ENCODE peak calls at places on chromosomes 4 and X, in seven cellular contexts. L is neural progenitor cell, W is cardiac fibroblast, M is kidney, G is psoas muscle, F is PC-3, Q is fibroblast of mammary gland. O is an unnamed sample.

GRCh38 chr4:71004281-71004851 is 10.9 kb downstream of the DCK start:
- DNase-seq in L (peak), F (no peak), M (peak), Q (no peak), W (no peak), G (no peak), O (no peak)

GRCh38 chr4:83906561-83906960 is 370.7 kb downstream of the GPAT3 start:
- DNase-seq in F (no peak), Q (peak), L (no peak), G (no peak), M (no peak), W (peak), O (no peak)

GRCh38 chr4:96593422-96593821 is 753.5 kb downstream of the PDHA2 start:
- DNase-seq in G (no peak), F (peak), M (no peak), W (no peak), Q (no peak), L (no peak), O (no peak)

GRCh38 chr4:17058506-17058905 is 160.1 kb upstream of the LDB2 start:
- DNase-seq in L (no peak), M (no peak), G (no peak), Q (peak), W (peak), F (no peak), O (no peak)

GRCh38 chr4:1321486-1321885 is 25.5 kb upstream of the UVSSA start:
- DNase-seq in W (no peak), Q (no peak), F (no peak), L (no peak), G (peak), M (peak), O (no peak)

GRCh38 chr4:37644962-37645361 is 41.2 kb downstream of the RELL1 start:
- DNase-seq in M (peak), F (no peak), W (peak), L (no peak), Q (peak), G (no peak), O (no peak)

GRCh38 chrX:30488092-30488491 is 89.5 kb downstream of the TASL start:
- DNase-seq in F (peak), G (no peak), M (no peak), L (peak), Q (peak), W (peak), O (peak)

GRCh38 chr4:133372699-133373098 is 223.6 kb downstream of the PCDH10 start:
- DNase-seq in Q (no peak), W (no peak), G (no peak), M (no peak), F (no peak), L (peak), O (no peak)

GRCh38 chr4:53004497-53005148 is 142.5 kb downstream of the RASL11B start:
- DNase-seq in G (no peak), W (no peak), Q (no peak), L (no peak), M (no peak), F (no peak), O (no peak)

GRCh38 chr4:142080960-142081359 is 444.6 kb downstream of the IL15 start:
- DNase-seq in Q (no peak), G (no peak), L (no peak), W (no peak), M (no peak), F (no peak), O (no peak)

DNA sequence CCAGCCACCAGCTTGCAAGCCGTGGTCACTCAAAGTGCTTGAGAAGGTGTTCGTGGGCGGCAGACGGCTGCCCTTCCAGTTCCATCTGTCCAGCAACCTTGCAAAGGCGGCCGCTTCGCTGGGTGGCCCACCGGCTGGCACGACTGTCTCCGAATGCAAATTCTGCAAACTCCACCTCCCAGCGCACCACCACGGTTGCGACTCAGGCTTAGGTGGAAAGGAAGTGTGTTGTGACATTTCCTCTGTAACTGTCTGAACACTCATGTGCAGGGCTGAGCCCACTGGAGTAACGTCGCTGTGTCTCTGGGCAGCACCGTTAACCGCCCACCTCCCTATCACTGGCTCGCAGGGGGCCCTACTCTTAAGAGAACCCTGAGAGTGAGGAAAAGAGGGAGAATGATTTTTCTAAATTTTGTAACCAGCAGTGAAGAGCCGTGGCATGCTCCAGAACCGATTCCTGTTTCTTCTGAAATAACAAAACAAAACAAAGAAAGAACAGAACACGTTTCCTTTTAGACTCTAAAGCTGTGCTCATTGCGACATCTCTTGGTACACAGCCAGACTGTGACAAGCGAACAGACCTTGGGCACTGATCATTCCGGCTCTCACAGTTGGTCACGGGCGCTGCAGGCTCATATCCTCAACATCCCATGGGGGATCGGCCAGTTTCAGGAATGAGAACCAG is at the start of gene P2RY8:
- DNase-seq in W (peak), G (peak), M (peak), F (peak), L (no peak), Q (peak), O (peak)
- TF ChIP-seq CTCF in W (no peak), G (no peak), M (no peak), F (no peak), L (no peak), Q (no peak), O (no peak)

GRCh38 chrX:155767101-155767878 is 113.9 kb upstream of the VAMP7 start:
- DNase-seq in L (peak), M (peak), G (peak), F (peak), Q (peak), W (peak), O (peak)
- H3K4me3 ChIP-seq in L (peak), M (peak), G (peak), F (peak), Q (peak), W (peak), O (peak)

GRCh38 chrX:115679460-115679859 is 118.5 kb downstream of the PLS3 start:
- DNase-seq in F (peak), Q (peak), M (no peak), W (peak), L (peak), G (no peak), O (peak)
- TF ChIP-seq CTCF in F (peak), Q (peak), M (no peak), W (peak), L (peak), G (no peak), O (peak)

GRCh38 chrX:107630031-107630689 is 1.9 kb downstream of the PRPS1 start:
- DNase-seq in L (peak), W (no peak), Q (no peak), F (no peak), G (no peak), M (no peak), O (no peak)
- H3K4me3 ChIP-seq in L (peak), W (peak), Q (peak), F (peak), G (peak), M (no peak), O (no peak)

DNA sequence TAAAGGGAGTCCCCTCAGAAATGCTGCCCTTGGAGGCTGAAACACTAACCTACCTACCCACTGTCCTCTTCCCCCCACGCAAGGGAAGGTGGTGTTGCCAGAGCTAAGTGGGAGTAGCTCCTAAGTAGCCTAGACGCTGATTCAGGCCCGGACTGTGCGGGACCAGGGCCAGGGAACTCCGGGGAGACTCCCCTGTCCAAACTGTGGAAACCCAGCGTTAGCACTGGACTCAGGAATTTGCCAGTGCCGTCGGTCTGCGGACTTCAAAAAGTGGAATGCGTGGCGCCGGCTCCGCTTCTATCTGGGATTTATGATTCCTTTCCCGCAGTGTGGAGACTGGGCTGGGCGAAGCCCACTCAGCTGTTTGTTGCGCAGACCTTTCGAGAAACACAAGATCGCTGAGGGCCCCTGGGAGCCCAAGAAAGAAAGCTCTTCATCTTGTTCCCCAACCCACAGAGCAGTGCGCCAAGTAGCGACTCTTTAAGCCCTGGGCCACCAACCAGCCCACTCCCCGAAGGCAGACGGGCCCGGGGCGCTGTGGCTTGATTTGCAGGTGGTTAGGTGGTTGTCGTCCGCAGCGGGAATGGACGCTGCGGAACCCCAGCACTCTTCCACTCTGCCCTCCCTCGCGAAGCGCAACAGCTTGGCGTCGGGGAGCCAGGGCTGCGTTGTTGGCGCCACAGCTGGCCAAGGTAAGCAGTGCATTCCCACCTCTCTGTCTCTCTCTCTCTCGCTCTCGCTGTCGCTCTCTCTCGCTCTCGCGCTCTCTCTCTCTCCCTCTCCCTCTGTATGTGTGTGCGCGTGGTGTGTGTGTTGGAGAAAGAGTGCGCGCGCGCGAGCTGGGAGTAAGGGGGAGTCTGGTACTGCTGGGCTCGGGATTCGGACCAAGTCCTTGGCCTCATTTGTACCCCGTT is 2.0 kb downstream of the TMEM255A start:
- DNase-seq in F (peak), G (peak), L (peak), W (peak), M (peak), Q (peak), O (peak)
- TF ChIP-seq CTCF in F (peak), G (peak), L (peak), W (peak), M (peak), Q (peak), O (peak)

GRCh38 chr4:8202108-8202507 is 3.0 kb downstream of the SH3TC1 start:
- DNase-seq in Q (no peak), G (no peak), M (peak), W (no peak), L (no peak), F (no peak), O (no peak)
- H3K4me3 ChIP-seq in Q (no peak), G (no peak), M (peak), W (no peak), L (no peak), F (no peak), O (no peak)

GRCh38 chrX:129782015-129782495 is 2.3 kb downstream of the SASH3 start:
- DNase-seq in F (no peak), Q (no peak), M (no peak), W (no peak), G (no peak), L (no peak), O (no peak)
- TF ChIP-seq CTCF in F (no peak), Q (no peak), M (no peak), W (no peak), G (no peak), L (no peak), O (no peak)

DNA sequence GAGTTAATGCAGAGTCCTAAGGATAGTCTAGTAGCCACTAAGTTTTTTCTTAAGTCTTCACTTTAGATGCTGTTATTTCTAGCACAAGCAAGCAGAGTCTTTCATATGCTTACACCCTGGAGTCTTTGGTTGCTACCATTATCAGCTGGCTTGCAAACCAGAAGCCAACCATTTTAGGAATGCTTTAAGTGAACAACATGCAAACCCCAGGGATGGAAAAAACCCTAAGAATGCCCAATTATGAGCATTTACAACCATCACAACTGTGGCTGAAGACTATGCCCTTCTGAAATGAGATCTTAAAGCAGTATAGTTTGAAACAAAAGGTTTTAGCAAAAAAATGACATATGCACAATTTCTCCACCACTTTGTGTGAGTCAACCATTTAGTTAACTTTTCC is 6.6 kb downstream of the MID1IP1 start:
- DNase-seq in Q (no peak), G (no peak), F (no peak), M (no peak), W (no peak), L (no peak), O (no peak)
- H3K4me3 ChIP-seq in Q (no peak), G (no peak), F (no peak), M (no peak), W (no peak), L (no peak), O (no peak)

GRCh38 chr4:185672618-185673017 is 137.3 kb upstream of the PDLIM3 start:
- DNase-seq in F (no peak), W (no peak), Q (no peak), M (no peak), G (no peak), L (no peak), O (no peak)

GRCh38 chr4:185669288-185669687 is 134.0 kb upstream of the PDLIM3 start:
- DNase-seq in F (no peak), Q (no peak), W (no peak), M (no peak), L (no peak), G (no peak), O (no peak)

GRCh38 chr4:185671041-185671440 is 135.7 kb upstream of the PDLIM3 start:
- DNase-seq in M (no peak), W (no peak), L (no peak), G (no peak), Q (no peak), F (no peak), O (no peak)

GRCh38 chr4:185671496-185671895 is 136.2 kb upstream of the PDLIM3 start:
- DNase-seq in L (no peak), G (no peak), Q (no peak), W (no peak), M (no peak), F (no peak), O (no peak)

DNA sequence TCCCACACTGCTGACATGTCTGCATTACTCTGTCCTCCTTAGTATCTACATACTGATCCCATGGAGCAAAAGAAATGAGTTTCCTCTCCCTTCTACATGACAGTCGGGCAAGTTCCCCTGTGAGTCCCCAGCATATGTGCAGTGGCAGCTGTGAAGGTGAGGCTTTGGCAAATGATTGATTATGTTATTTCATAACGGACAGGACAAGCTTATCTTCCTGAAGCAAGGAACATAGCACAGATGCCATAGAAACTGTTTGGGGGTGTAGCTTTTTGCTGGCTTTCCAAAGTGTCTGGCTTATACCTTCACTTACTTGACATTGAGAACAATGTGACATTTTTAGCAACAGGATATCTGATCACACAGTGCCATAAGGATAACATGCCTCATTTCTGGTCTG is 136.8 kb upstream of the PDLIM3 start:
- DNase-seq in M (no peak), L (no peak), F (no peak), W (no peak), Q (no peak), G (no peak), O (no peak)
- TF ChIP-seq CTCF in M (no peak), L (no peak), F (no peak), W (no peak), Q (no peak), G (no peak), O (no peak)

GRCh38 chr4:185472063-185472542 is 570 bp upstream of the CCDC110 start:
- DNase-seq in L (no peak), W (peak), G (no peak), Q (no peak), F (no peak), M (no peak), O (no peak)
- H3K4me3 ChIP-seq in L (peak), W (peak), G (peak), Q (peak), F (peak), M (peak), O (peak)